ENCODE peak calls at places on chromosomes 16 and 17, in four cellular contexts. G, N, B and M are unnamed samples.
A peak's percentile ranks its signal among the peaks of the same experiment; 100 is the strongest.

GRCh38 chr17:930258-930657 is 49.3 kb downstream of the NXN start:
- DNase-seq in G (no peak), N (peak; percentile 59), B (no peak), M (no peak)

GRCh38 chr16:3012828-3013420 is at the start of gene CLDN9:
- DNase-seq in G (no peak), N (no peak), B (peak; percentile 75), M (no peak)

GRCh38 chr17:8234361-8235270 is 13.2 kb downstream of the CTC1 start:
- DNase-seq in G (no peak), N (no peak), B (no peak), M (no peak)

GRCh38 chr17:36918260-36918691 is 19.0 kb upstream of the LHX1 start:
- DNase-seq in G (no peak), N (no peak), B (peak; percentile 52), M (no peak)

GRCh38 chr16:78098087-78098486 is 1.4 kb upstream of the WWOX start:
- DNase-seq in G (no peak), N (no peak), B (no peak), M (no peak)

GRCh38 chr17:28466521-28467048 is 6.9 kb upstream of the SLC13A2 start:
- DNase-seq in G (no peak), N (no peak), B (no peak), M (no peak)

GRCh38 chr16:530111-530817 is 2.8 kb downstream of the CAPN15 start:
- DNase-seq in G (no peak), N (no peak), B (no peak), M (no peak)

GRCh38 chr17:80118601-80119270 is 17.4 kb downstream of the GAA start:
- DNase-seq in G (no peak), N (no peak), B (no peak), M (peak; percentile 46)

GRCh38 chr17:77831497-77832179 is 126.9 kb upstream of the TNRC6C start:
- DNase-seq in G (peak; percentile 46), N (no peak), B (no peak), M (peak; percentile 65)

GRCh38 chr17:82112866-82113390 is 14.9 kb upstream of the FASN start:
- DNase-seq in G (no peak), N (no peak), B (no peak), M (no peak)

GRCh38 chr17:79935845-79936470 is 96.7 kb upstream of the CBX4 start:
- DNase-seq in G (no peak), N (no peak), B (no peak), M (no peak)

GRCh38 chr16:86134802-86135461 is 236.0 kb downstream of the IRF8 start:
- DNase-seq in G (no peak), N (no peak), B (no peak), M (no peak)

GRCh38 chr16:19555938-19556778 is 655 bp downstream of the VPS35L start:
- DNase-seq in G (no peak), N (peak; percentile 84), B (peak; percentile 94), M (no peak)

GRCh38 chr17:75267403-75268232 is 3.4 kb downstream of the MIF4GD start:
- DNase-seq in G (no peak), N (no peak), B (peak; percentile 89), M (no peak)

DNA sequence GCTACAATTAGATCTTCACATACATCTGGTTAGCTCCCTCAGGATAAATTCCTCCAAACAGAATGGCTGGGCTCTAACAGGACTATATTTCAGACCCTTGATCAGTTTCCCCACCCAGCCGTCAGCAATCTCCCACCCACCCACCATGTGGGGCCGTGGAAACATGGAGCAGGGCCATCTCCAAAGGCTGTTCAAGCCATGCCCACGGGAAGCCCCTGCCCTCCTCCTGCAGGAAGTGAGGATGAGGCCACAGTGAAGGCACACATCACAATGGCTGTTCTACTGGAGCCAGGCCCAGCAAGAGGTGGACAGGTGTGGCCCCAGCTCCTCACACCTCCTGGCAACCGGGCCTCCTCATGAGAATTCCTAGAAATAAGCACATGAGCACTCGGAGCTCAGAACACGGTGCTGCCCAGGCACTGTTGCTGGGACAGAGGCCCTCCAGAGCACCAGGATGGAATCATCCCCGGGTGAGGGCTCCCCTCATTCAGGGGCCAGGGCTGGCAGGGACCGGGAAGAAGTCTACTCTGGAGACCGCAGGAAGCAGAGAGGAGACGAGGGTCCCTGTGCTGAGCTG is at the start of gene LITAFD:
- DNase-seq in G (no peak), N (no peak), B (no peak), M (no peak)
- TF ChIP-seq POLR2AphosphoS5 in G (no peak), N (no peak), B (no peak), M (no peak)

GRCh38 chr17:78933959-78934568 is 8.9 kb upstream of the TIMP2 start:
- DNase-seq in G (peak; percentile 86), N (peak; percentile 51), B (peak; percentile 65), M (peak; percentile 100)
- H3K27ac ChIP-seq in G (peak overlapping the region; percentile 84), N (peak overlapping the region; percentile 40), B (no peak overlapping the region), M (peak overlapping the region; percentile 96)

GRCh38 chr16:67663877-67664222 is 2.7 kb downstream of the ENKD1 start:
- DNase-seq in G (no peak), N (no peak), B (no peak), M (peak; percentile 67)
- TF ChIP-seq CTCF in G (no peak), N (peak; percentile 4), B (no peak), M (no peak)

GRCh38 chr17:63833026-63833740 is 5.7 kb upstream of the FTSJ3 start:
- DNase-seq in G (no peak), N (no peak), B (no peak), M (no peak)

GRCh38 chr17:63833741-63834373 is 6.4 kb upstream of the FTSJ3 start:
- DNase-seq in G (no peak), N (no peak), B (no peak), M (no peak)

GRCh38 chr17:63832455-63832854 is 5.0 kb upstream of the FTSJ3 start:
- DNase-seq in G (no peak), N (no peak), B (peak; percentile 30), M (no peak)

GRCh38 chr17:63835167-63835720 is 7.2 kb downstream of the SMARCD2 start:
- DNase-seq in G (peak; percentile 47), N (no peak), B (no peak), M (peak; percentile 58)

DNA sequence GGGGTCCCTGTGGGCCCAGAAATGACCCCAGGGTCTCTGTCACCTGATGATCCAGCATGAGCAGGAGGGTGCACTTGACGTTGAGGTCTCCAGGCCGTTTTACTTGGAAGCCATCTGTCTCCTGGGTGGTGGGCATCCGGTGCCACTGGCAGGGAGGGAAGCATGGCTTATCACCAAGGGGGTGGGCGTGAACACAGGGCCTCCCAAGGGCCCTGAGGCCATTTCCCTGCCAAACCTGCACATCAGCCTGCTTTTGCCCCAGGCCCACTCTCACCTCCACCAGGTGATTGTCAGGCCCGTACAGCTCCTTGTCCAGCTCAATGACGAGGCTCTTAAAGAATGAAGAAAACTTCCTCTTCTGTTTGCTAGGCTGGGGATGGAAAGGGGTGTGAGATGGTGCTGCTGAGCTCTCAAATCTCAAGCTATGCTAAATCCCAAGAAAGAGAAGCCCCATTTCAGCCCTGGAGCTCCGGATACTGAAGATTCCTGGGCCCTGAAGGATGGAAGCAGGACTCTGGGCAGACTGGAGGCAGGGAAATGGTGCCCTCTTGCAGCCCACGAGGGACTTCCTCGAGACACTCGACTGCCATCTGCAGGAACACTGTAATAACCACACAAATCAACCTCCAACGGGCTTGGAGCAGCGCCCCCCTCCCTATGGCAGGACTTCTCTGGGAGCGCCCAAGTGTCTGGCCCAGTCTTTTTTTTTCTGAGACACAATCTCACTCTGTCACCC is 7.1 kb upstream of the FTSJ3 start:
- DNase-seq in G (peak; percentile 83), N (no peak), B (peak; percentile 90), M (peak; percentile 64)
- TF ChIP-seq POLR2AphosphoS5 in G (no peak), N (no peak), B (no peak), M (no peak)

DNA sequence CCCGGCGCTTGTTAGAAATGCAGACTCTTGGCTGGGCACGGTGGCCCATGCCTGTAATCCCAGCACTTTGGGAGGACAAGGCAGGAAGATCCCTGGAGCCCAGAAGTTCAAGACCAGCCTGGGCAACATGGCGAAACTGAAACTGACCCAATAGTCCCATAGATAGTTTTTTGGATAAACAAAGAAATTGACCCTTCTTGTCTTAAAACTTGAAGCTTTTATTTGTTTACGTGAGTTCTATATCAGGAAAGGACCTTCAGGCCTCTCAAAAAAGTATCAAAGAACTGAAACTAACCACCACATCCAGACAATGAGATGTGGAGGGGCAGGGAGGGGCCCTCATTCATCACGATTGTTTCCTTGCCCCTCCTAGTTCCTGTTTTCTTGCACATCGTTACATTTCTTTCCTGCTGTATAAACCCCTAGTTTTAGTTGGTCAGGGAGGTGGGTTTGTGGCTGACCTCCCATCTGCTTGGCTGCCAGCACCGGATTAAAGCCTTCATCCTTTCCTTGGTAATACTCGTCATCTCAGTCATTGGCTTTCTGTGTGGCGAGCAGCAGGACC is 29.9 kb upstream of the PRM1 start:
- DNase-seq in G (no peak), N (no peak), B (no peak), M (no peak)
- H3K27ac ChIP-seq in G (peak overlapping the region; percentile 84), N (no peak overlapping the region), B (no peak overlapping the region), M (no peak overlapping the region)

GRCh38 chr17:21288581-21289017 is 4.1 kb downstream of the MAP2K3 start:
- DNase-seq in G (no peak), N (no peak), B (no peak), M (no peak)

GRCh38 chr17:21287703-21288449 is 3.4 kb downstream of the MAP2K3 start:
- DNase-seq in G (peak; percentile 98), N (peak; percentile 83), B (no peak), M (peak; percentile 98)

GRCh38 chr17:21286066-21286770 is 1.7 kb downstream of the MAP2K3 start:
- DNase-seq in G (peak; percentile 91), N (peak; percentile 50), B (no peak), M (peak; percentile 98)

GRCh38 chr17:21285164-21286065 is 904 bp downstream of the MAP2K3 start:
- DNase-seq in G (no peak), N (no peak), B (no peak), M (peak; percentile 81)

GRCh38 chr17:21286771-21287702 is 2.5 kb downstream of the MAP2K3 start:
- DNase-seq in G (peak; percentile 90), N (no peak), B (no peak), M (no peak)
- TF ChIP-seq CTCF in G (no peak), N (no peak), B (no peak), M (no peak)

DNA sequence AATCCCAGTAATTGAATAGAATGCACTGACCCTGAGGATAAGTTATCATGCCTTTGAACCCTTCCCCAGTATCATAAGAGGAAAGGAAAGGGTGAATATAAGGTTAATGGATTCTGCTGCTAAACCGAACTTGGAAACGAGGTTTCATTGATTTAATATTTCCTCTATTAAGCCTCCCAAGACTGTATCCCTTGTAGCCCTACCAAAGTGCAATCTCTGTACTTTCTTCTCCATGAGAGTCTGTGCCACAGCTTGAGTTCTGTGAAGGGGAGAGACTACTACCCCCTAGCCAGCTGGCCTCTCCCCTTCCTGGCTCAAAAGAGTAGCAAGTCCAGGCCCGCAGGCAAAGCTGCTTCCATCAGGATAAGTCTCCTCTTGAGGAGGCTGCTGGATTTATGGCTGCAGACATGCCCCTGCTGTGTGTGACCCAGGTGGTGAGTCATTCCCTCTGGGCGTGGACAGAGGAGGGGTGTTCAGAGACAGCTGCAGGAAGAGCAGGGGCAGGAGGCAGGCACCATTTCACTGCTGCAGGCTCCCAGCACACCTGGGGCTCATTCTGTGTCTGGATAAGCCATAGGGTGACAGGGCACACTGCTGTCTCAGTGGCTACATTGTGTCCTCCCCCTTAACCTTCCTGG is 58.4 kb downstream of the TOM1L2 start:
- DNase-seq in G (no peak), N (no peak), B (no peak), M (peak; percentile 92)
- TF ChIP-seq POLR2AphosphoS5 in G (peak; percentile 46), N (peak; percentile 40), B (no peak), M (peak; percentile 60)

DNA sequence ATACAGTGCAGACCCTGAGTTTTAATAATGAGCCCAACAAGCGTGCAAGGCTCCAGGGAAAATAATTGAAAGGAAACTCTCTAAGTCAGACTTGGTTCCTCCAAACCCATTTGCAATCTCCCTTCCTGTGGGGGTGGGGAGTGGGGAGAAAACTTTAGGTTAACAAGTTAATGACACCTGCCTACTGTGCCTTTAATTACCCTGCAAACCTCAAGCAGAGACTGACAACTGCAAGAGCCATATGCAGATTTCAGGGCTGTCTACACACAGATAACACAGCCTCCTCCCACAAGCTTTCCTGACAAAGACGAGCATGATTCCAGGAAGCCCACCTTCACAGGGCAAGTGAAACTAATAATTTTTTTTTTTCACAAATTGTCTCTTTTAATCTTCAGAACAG is 359.3 kb downstream of the HS3ST4 start:
- DNase-seq in G (no peak), N (no peak), B (peak; percentile 40), M (no peak)
- H3K27ac ChIP-seq in G (no peak overlapping the region), N (no peak overlapping the region), B (peak overlapping the region; percentile 81), M (no peak overlapping the region)